ENCODE peak calls at places on chromosomes 13 and 19, in four cellular contexts. One of them, this sample, is unnamed. For H3K9me3, the result is how much of the 10 kb centered on the place peaks cover.

GRCh38 chr19:53849237-53849676 is 18.4 kb upstream of the MYADM start:
- DNase-seq in upper lobe of right lung: no peak
- DNase-seq in A549: no peak
- DNase-seq in uterus: no peak
- DNase-seq in this sample: no peak

GRCh38 chr19:14325134-14325533 is 56.1 kb upstream of the ADGRE5 start:
- DNase-seq in uterus: no peak
- DNase-seq in A549: no peak
- DNase-seq in upper lobe of right lung: no peak
- DNase-seq in this sample: no peak

GRCh38 chr13:28283600-28283999 is 145.3 kb downstream of the PAN3 start:
- DNase-seq in upper lobe of right lung: no peak
- DNase-seq in A549: no peak
- DNase-seq in uterus: no peak
- DNase-seq in this sample: no peak

GRCh38 chr19:7304200-7304599 is 10.0 kb upstream of the INSR start:
- DNase-seq in upper lobe of right lung: no peak
- DNase-seq in uterus: no peak
- DNase-seq in A549: no peak
- DNase-seq in this sample: no peak

GRCh38 chr13:46211116-46211515 is 612 bp upstream of the LRRC63 start:
- DNase-seq in uterus: no peak
- DNase-seq in A549: peak
- DNase-seq in upper lobe of right lung: no peak
- DNase-seq in this sample: peak

GRCh38 chr13:99916366-99917103 is 55.0 kb downstream of the ZIC5 start:
- DNase-seq in upper lobe of right lung: no peak
- DNase-seq in uterus: no peak
- DNase-seq in A549: peak
- DNase-seq in this sample: no peak

GRCh38 chr19:55119053-55119452 is 1.6 kb upstream of the PPP1R12C start:
- DNase-seq in A549: no peak
- DNase-seq in uterus: no peak
- DNase-seq in upper lobe of right lung: no peak
- DNase-seq in this sample: no peak

GRCh38 chr13:76972430-76972829 is 19.5 kb upstream of the CLN5 start:
- DNase-seq in A549: no peak
- DNase-seq in uterus: no peak
- DNase-seq in upper lobe of right lung: no peak
- DNase-seq in this sample: no peak

GRCh38 chr19:1411255-1412191 is 4.1 kb downstream of the DAZAP1 start:
- DNase-seq in upper lobe of right lung: no peak
- DNase-seq in A549: no peak
- DNase-seq in uterus: no peak
- DNase-seq in this sample: peak

GRCh38 chr19:11697284-11697855 is 41.4 kb downstream of the ZNF823 start:
- DNase-seq in uterus: no peak
- DNase-seq in upper lobe of right lung: no peak
- DNase-seq in A549: no peak
- DNase-seq in this sample: no peak

GRCh38 chr13:101554420-101555125 is 102.1 kb downstream of the ITGBL1 start:
- DNase-seq in A549: no peak
- DNase-seq in upper lobe of right lung: no peak
- DNase-seq in uterus: no peak
- DNase-seq in this sample: no peak

GRCh38 chr13:26697069-26697955 is 63.3 kb downstream of the GPR12 start:
- DNase-seq in uterus: no peak
- DNase-seq in upper lobe of right lung: no peak
- DNase-seq in A549: no peak
- DNase-seq in this sample: no peak

GRCh38 chr13:95588721-95589120 is 36.2 kb downstream of the CLDN10 start:
- DNase-seq in upper lobe of right lung: no peak
- DNase-seq in A549: no peak
- DNase-seq in uterus: no peak
- DNase-seq in this sample: no peak

GRCh38 chr19:15374796-15375440 is 4.7 kb downstream of the AKAP8 start:
- DNase-seq in A549: no peak
- DNase-seq in upper lobe of right lung: no peak
- DNase-seq in uterus: peak
- DNase-seq in this sample: no peak

GRCh38 chr13:81171065-81171647 is 830.2 kb upstream of the SPRY2 start:
- DNase-seq in upper lobe of right lung: no peak
- DNase-seq in A549: peak
- DNase-seq in uterus: no peak
- DNase-seq in this sample: no peak

GRCh38 chr13:39876258-39876657 is 220.8 kb downstream of the COG6 start:
- DNase-seq in A549: peak
- DNase-seq in uterus: peak
- DNase-seq in upper lobe of right lung: no peak
- DNase-seq in this sample: no peak

GRCh38 chr19:55489711-55490477 is 1.7 kb downstream of the SSC5D start:
- DNase-seq in upper lobe of right lung: no peak
- DNase-seq in A549: no peak
- DNase-seq in uterus: peak
- DNase-seq in this sample: no peak

GRCh38 chr13:23506821-23507210 is 63.4 kb upstream of the TNFRSF19 start:
- DNase-seq in upper lobe of right lung: no peak
- DNase-seq in A549: no peak
- DNase-seq in uterus: peak
- DNase-seq in this sample: no peak

GRCh38 chr19:35353635-35354034 is 4.6 kb upstream of the FFAR3 start:
- DNase-seq in A549: no peak
- DNase-seq in uterus: no peak
- DNase-seq in upper lobe of right lung: peak
- DNase-seq in this sample: no peak

GRCh38 chr13:94079876-94080275 is 399.6 kb downstream of the DCT start:
- DNase-seq in upper lobe of right lung: no peak
- DNase-seq in A549: no peak
- DNase-seq in uterus: no peak
- DNase-seq in this sample: no peak

GRCh38 chr13:51797664-51798488 is 6.1 kb downstream of the DHRS12 start:
- DNase-seq in A549: peak
- DNase-seq in uterus: peak
- DNase-seq in upper lobe of right lung: no peak
- DNase-seq in this sample: peak

GRCh38 chr13:97234742-97235141 is 12.6 kb downstream of the MBNL2 start:
- DNase-seq in uterus: no peak
- DNase-seq in A549: no peak
- DNase-seq in upper lobe of right lung: no peak
- DNase-seq in this sample: no peak

GRCh38 chr13:30307966-30308290 is 577 bp upstream of the KATNAL1 start:
- DNase-seq in uterus: no peak
- DNase-seq in A549: peak
- DNase-seq in upper lobe of right lung: no peak
- DNase-seq in this sample: no peak

GRCh38 chr13:90105881-90106496 is 1241.5 kb upstream of the MIR17HG start:
- DNase-seq in A549: no peak
- DNase-seq in uterus: no peak
- DNase-seq in upper lobe of right lung: no peak
- DNase-seq in this sample: no peak

GRCh38 chr13:49777746-49778614 is 14.5 kb downstream of the KPNA3 start:
- DNase-seq in uterus: no peak
- DNase-seq in upper lobe of right lung: no peak
- DNase-seq in A549: no peak
- DNase-seq in this sample: no peak

GRCh38 chr13:53460776-53461175 is 432.2 kb downstream of the OLFM4 start:
- DNase-seq in uterus: no peak
- DNase-seq in A549: no peak
- DNase-seq in upper lobe of right lung: no peak
- DNase-seq in this sample: no peak

DNA sequence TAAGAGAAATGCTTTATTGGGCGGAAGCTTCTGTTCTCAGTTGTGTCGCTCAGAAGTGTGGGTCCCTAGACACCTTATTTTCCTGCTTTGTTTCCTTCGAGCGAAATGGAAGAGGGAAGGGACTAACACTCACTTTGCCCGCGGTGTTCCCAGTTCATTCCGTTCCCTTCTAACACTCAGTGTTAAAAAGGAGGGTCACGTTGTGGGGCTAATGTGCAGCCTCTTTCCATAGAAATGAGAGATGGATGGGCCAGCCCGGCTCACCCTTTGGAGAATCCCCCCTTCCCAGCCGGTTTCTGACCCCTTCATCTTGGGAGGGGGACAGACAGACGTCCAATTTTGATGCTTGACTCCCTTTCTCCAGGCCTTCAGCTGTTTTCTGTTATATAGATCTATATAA is 2.3 kb downstream of the ATP11A start:
- DNase-seq in A549: no peak
- DNase-seq in uterus: no peak
- DNase-seq in upper lobe of right lung: no peak
- DNase-seq in this sample: no peak
- TF ChIP-seq CTCF in A549: no peak
- TF ChIP-seq CTCF in uterus: no peak
- TF ChIP-seq CTCF in upper lobe of right lung: no peak
- TF ChIP-seq CTCF in this sample: no peak

GRCh38 chr13:31514932-31515331 is 224.4 kb upstream of the RXFP2 start:
- DNase-seq in uterus: no peak
- DNase-seq in upper lobe of right lung: no peak
- DNase-seq in A549: no peak
- DNase-seq in this sample: no peak

GRCh38 chr13:31518666-31519065 is 220.7 kb upstream of the RXFP2 start:
- DNase-seq in A549: no peak
- DNase-seq in upper lobe of right lung: no peak
- DNase-seq in uterus: no peak
- DNase-seq in this sample: no peak

GRCh38 chr13:31515427-31515826 is 223.9 kb upstream of the RXFP2 start:
- DNase-seq in A549: no peak
- DNase-seq in upper lobe of right lung: no peak
- DNase-seq in uterus: no peak
- DNase-seq in this sample: no peak

GRCh38 chr13:31521466-31521865 is 217.9 kb upstream of the RXFP2 start:
- DNase-seq in A549: no peak
- DNase-seq in upper lobe of right lung: no peak
- DNase-seq in uterus: peak
- DNase-seq in this sample: no peak

GRCh38 chr13:31517599-31517998 is 221.7 kb upstream of the RXFP2 start:
- DNase-seq in A549: no peak
- DNase-seq in uterus: no peak
- DNase-seq in upper lobe of right lung: no peak
- DNase-seq in this sample: no peak
- H3K9me3 ChIP-seq in A549: under half
- H3K9me3 ChIP-seq in uterus: under half
- H3K9me3 ChIP-seq in upper lobe of right lung: under half
- H3K9me3 ChIP-seq in this sample: under half

DNA sequence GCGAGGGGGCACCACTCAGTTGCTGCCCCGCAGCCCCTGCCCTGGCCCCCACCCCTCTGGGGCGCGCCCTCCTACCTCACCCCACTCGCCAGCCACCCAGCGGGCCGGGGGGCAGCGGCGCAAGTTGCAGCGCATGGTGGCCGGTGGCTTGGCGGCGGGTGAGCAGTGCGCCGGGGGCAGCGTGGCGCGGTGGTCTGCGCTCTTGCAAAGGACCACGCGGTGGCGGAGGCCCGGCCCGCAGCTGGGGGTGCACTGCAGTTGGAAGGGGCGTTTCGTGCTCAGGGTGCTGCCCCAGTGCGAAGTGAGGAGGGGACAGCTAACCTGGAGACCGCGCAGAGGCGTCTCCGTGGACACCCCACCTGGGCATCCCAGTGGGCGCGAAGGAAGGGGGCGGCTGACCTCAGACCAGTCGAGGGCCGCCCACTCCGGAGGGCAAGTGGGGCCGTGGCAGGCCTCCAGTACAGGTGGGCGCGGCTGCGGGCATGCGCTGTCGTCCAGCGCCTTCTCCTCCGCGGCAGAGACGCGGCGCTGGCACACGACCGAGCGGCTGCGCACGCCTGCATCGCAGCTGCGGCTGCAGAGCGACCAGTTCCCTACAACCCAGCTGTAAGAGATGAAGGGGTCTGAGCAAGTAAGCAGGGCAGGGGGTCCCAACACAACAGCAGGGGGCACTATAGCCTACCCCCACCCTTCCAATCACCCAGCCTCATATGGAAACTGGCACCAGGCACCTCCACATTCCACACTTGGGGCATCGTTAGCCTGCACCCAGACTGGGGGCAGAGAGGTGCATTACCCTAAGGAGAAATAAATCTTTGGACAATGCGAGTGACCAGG is 8.0 kb upstream of the MYO1F start:
- DNase-seq in uterus: no peak
- DNase-seq in upper lobe of right lung: no peak
- DNase-seq in A549: no peak
- DNase-seq in this sample: no peak
- TF ChIP-seq CTCF in uterus: no peak
- TF ChIP-seq CTCF in upper lobe of right lung: no peak
- TF ChIP-seq CTCF in A549: no peak
- TF ChIP-seq CTCF in this sample: no peak

GRCh38 chr19:52410276-52410675 is 12.6 kb downstream of the ZNF528 start:
- DNase-seq in uterus: no peak
- DNase-seq in A549: no peak
- DNase-seq in upper lobe of right lung: no peak
- DNase-seq in this sample: no peak

DNA sequence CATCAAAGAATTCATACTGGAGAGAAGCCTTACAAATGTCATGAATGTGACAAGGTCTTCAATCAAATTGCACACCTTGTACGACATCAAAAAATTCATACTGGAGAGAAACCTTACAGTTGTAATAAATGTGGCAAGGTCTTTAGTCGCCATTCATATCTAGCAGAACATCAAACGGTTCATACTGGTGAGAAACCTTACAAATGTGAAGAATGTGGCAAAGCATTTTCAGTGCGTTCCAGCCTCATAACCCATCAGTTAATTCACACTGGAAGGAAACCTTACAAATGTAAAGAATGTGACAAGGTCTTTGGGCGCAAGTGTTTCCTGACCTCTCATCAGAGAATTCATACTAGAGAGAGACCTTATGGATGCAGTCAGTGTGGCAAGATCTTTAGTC is 13.2 kb upstream of the ZNF534 start:
- DNase-seq in A549: no peak
- DNase-seq in upper lobe of right lung: no peak
- DNase-seq in uterus: no peak
- DNase-seq in this sample: no peak
- H3K9me3 ChIP-seq in A549: half or more
- H3K9me3 ChIP-seq in upper lobe of right lung: half or more
- H3K9me3 ChIP-seq in uterus: half or more
- H3K9me3 ChIP-seq in this sample: half or more

DNA sequence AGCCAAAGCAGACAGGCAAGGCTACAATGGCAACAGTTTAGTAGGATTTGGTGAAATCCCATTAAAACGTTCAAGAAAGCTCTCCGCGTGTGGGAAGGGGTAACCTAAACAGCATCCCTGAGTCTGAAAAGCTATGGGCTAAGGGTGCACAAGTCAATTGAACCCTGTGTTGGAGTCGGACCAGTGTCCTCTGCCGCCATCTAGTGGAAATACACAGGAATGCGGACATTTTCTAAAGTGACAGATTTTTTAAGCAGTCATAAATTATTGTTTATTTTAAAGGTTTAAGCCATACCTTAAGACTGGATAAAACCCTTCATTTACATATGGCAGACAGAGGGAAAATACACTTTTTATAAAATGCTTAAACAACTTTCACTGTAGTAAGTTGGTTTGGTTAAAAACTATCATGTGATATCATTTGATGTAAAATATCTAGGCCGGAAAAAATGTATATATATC is 26.5 kb upstream of the LSM14A start:
- DNase-seq in upper lobe of right lung: no peak
- DNase-seq in uterus: peak
- DNase-seq in A549: peak
- DNase-seq in this sample: peak
- TF ChIP-seq CTCF in upper lobe of right lung: peak
- TF ChIP-seq CTCF in uterus: peak
- TF ChIP-seq CTCF in A549: peak
- TF ChIP-seq CTCF in this sample: peak